ENCODE peak calls at places on chromosome 15, in seven cellular contexts. Z is endothelial cell of umbilical vein, U is suprapubic skin, S is transverse colon, X is K562, P is Panc1, C is stomach. T is an unnamed sample.
A peak's percentile ranks its signal among the peaks of the same experiment; 100 is the strongest.

GRCh38 chr15:66864871-66865281 is 162.8 kb downstream of the SMAD6 start:
- DNase-seq in Z (no peak), U (peak; percentile 55), S (no peak), X (no peak), P (no peak), C (peak; percentile 19), T (peak; percentile 93)

GRCh38 chr15:42141795-42142667 is 14.4 kb downstream of the PLA2G4F start:
- DNase-seq in Z (no peak), U (peak; percentile 56), S (no peak), X (no peak), P (no peak), C (no peak), T (no peak)

GRCh38 chr15:76393614-76394013 is 57.0 kb downstream of the ISL2 start:
- DNase-seq in Z (peak; percentile 19), U (no peak), S (no peak), X (no peak), P (no peak), C (no peak), T (no peak)

GRCh38 chr15:42955518-42955917 is 34.9 kb upstream of the TTBK2 start:
- DNase-seq in Z (no peak), U (no peak), S (no peak), X (no peak), P (no peak), C (no peak), T (no peak)

GRCh38 chr15:37095993-37096877 is 4.1 kb downstream of the MEIS2 start:
- DNase-seq in Z (peak; percentile 56), U (no peak), S (no peak), X (no peak), P (no peak), C (no peak), T (no peak)

GRCh38 chr15:71189723-71190122 is 74.5 kb downstream of the THSD4 start:
- DNase-seq in Z (no peak), U (no peak), S (no peak), X (no peak), P (no peak), C (no peak), T (no peak)

GRCh38 chr15:85810075-85810474 is 15.3 kb upstream of the KLHL25 start:
- DNase-seq in Z (no peak), U (no peak), S (no peak), X (no peak), P (no peak), C (no peak), T (no peak)

GRCh38 chr15:77107531-77108355 is 36.8 kb upstream of the TSPAN3 start:
- DNase-seq in Z (peak; percentile 53), U (no peak), S (peak; percentile 62), X (peak; percentile 49), P (peak; percentile 32), C (peak; percentile 56), T (no peak)

GRCh38 chr15:85973584-85974347 is 105.9 kb upstream of the AGBL1 start:
- DNase-seq in Z (no peak), U (no peak), S (no peak), X (no peak), P (no peak), C (no peak), T (no peak)

GRCh38 chr15:80485370-80486164 is 81.4 kb downstream of the ARNT2 start:
- DNase-seq in Z (no peak), U (no peak), S (no peak), X (no peak), P (no peak), C (no peak), T (no peak)

GRCh38 chr15:40399370-40399769 is 6.2 kb upstream of the IVD start:
- DNase-seq in Z (no peak), U (no peak), S (no peak), X (no peak), P (no peak), C (no peak), T (no peak)

GRCh38 chr15:100558771-100559254 is 30.1 kb upstream of the CERS3 start:
- DNase-seq in Z (no peak), U (no peak), S (no peak), X (no peak), P (no peak), C (no peak), T (no peak)

GRCh38 chr15:84725001-84725491 is 9.1 kb upstream of the SEC11A start:
- DNase-seq in Z (peak; percentile 52), U (no peak), S (no peak), X (peak; percentile 40), P (no peak), C (no peak), T (no peak)

GRCh38 chr15:93359037-93359779 is 270.2 kb upstream of the RGMA start:
- DNase-seq in Z (no peak), U (no peak), S (no peak), X (no peak), P (no peak), C (no peak), T (no peak)

GRCh38 chr15:77440378-77440999 is 19.8 kb downstream of the HMG20A start:
- DNase-seq in Z (no peak), U (no peak), S (no peak), X (no peak), P (no peak), C (no peak), T (no peak)

GRCh38 chr15:74028646-74029045 is 34.1 kb downstream of the PML start:
- DNase-seq in Z (peak; percentile 35), U (no peak), S (no peak), X (no peak), P (no peak), C (no peak), T (no peak)

GRCh38 chr15:85336870-85337269 is 43.5 kb upstream of the AKAP13 start:
- DNase-seq in Z (no peak), U (no peak), S (no peak), X (no peak), P (no peak), C (no peak), T (no peak)

GRCh38 chr15:42457445-42458442 is 33.2 kb downstream of the ZNF106 start:
- DNase-seq in Z (peak; percentile 83), U (peak; percentile 82), S (peak; percentile 53), X (no peak), P (no peak), C (peak; percentile 44), T (no peak)

GRCh38 chr15:75203017-75203907 is 1.6 kb downstream of the C15orf39 start:
- DNase-seq in Z (peak; percentile 50), U (no peak), S (no peak), X (peak; percentile 27), P (no peak), C (no peak), T (no peak)

GRCh38 chr15:81752149-81752942 is 293.5 kb downstream of the MEX3B start:
- DNase-seq in Z (peak; percentile 3), U (peak; percentile 82), S (peak; percentile 21), X (no peak), P (no peak), C (peak; percentile 31), T (no peak)

GRCh38 chr15:85745525-85745924 is 49.2 kb downstream of the KLHL25 start:
- DNase-seq in Z (no peak), U (no peak), S (no peak), X (no peak), P (no peak), C (no peak), T (no peak)

GRCh38 chr15:64894395-64895056 is 17.2 kb upstream of the ANKDD1A start:
- DNase-seq in Z (no peak), U (no peak), S (peak; percentile 84), X (no peak), P (no peak), C (peak; percentile 61), T (no peak)

GRCh38 chr15:61835476-61836106 is 224.7 kb downstream of the VPS13C start:
- DNase-seq in Z (peak; percentile 52), U (no peak), S (peak; percentile 64), X (peak; percentile 65), P (peak; percentile 43), C (peak; percentile 62), T (no peak)

GRCh38 chr15:29770796-29771195 is 51.5 kb downstream of the TJP1 start:
- DNase-seq in Z (no peak), U (no peak), S (no peak), X (no peak), P (peak; percentile 10), C (no peak), T (no peak)

GRCh38 chr15:36914962-36915808 is 185.2 kb downstream of the MEIS2 start:
- DNase-seq in Z (peak; percentile 17), U (no peak), S (no peak), X (no peak), P (no peak), C (no peak), T (no peak)

GRCh38 chr15:39657714-39658113 is 76.8 kb downstream of the THBS1 start:
- DNase-seq in Z (peak; percentile 53), U (no peak), S (no peak), X (no peak), P (no peak), C (no peak), T (no peak)

GRCh38 chr15:39918688-39919385 is 1.2 kb downstream of the GPR176 start:
- DNase-seq in Z (peak; percentile 79), U (no peak), S (no peak), X (no peak), P (no peak), C (no peak), T (no peak)

GRCh38 chr15:75693501-75694240 is 19.0 kb downstream of the CSPG4 start:
- DNase-seq in Z (peak; percentile 84), U (no peak), S (no peak), X (no peak), P (no peak), C (no peak), T (no peak)

GRCh38 chr15:32877201-32877600 is 159.4 kb downstream of the GREM1 start:
- DNase-seq in Z (no peak), U (no peak), S (no peak), X (no peak), P (no peak), C (no peak), T (no peak)
- H3K4me1 ChIP-seq in Z (peaks cover 15% of the 10 kb centered on the region), U (no peaks in the 10 kb centered on the region), S (peaks cover 1% of the 10 kb centered on the region), X (no peaks in the 10 kb centered on the region), P (no peaks in the 10 kb centered on the region), C (peaks cover 36% of the 10 kb centered on the region), T (peaks cover 5% of the 10 kb centered on the region)

DNA sequence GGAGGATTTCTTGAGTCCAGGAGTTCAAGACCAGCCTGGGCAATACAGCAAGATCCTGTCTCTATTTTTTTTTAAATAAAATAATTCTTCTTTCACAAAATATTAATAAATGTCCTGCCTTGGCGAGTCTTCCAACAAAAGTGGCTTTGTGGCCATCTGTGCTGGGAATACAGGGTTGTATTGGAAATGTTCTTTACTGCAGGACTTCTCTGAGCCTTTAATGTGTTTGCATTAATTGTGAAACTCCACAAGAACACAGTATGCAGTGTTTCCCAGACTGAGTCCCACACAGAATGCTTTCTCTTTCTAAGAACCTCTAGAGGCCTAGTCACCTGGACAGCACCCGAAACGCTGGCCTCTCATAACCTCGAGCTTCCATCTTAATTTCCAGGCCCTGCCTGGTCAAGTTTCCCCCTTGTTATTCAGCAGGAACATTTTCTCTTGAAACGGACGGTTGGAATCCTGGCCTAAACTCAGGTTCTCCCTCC is 85.4 kb upstream of the ARRDC4 start:
- DNase-seq in Z (no peak), U (no peak), S (no peak), X (no peak), P (no peak), C (no peak), T (no peak)
- H3K4me3 ChIP-seq in Z (no peak overlapping the region), U (no peak overlapping the region), S (peak overlapping the region; percentile 18), X (peak overlapping the region; percentile 63), P (no peak overlapping the region), C (peak overlapping the region; percentile 22), T (no peak overlapping the region)

GRCh38 chr15:90560229-90560771 is 30.6 kb downstream of the CRTC3 start:
- DNase-seq in Z (peak; percentile 39), U (peak; percentile 81), S (peak; percentile 38), X (no peak), P (no peak), C (no peak), T (no peak)
- TF ChIP-seq POLR2AphosphoS5 in Z (no peak), U (peak; percentile 85), S (peak; percentile 72), X (no peak), P (no peak), C (peak; percentile 9), T (no peak)

GRCh38 chr15:60553163-60553562 is 74.2 kb upstream of the ICE2 start:
- DNase-seq in Z (no peak), U (no peak), S (no peak), X (no peak), P (no peak), C (no peak), T (no peak)
- H3K4me1 ChIP-seq in Z (no peaks in the 10 kb centered on the region), U (peaks cover 26% of the 10 kb centered on the region), S (no peaks in the 10 kb centered on the region), X (no peaks in the 10 kb centered on the region), P (no peaks in the 10 kb centered on the region), C (peaks cover 26% of the 10 kb centered on the region), T (peaks cover 6% of the 10 kb centered on the region)